ENCODE peak calls at places on chromosomes 11 and 22, in four cellular contexts. S is ovary, K is adrenal gland, H is lung. D is an unnamed sample. For H3K4me1 and H3K9me3, the result is how much of the 10 kb centered on the place peaks cover.

GRCh38 chr11:44979536-44980399 is 29.1 kb upstream of the TP53I11 start:
- DNase-seq in K (peak), S (no peak), H (peak), D (no peak)

GRCh38 chr11:124863137-124863825 is 2.0 kb upstream of the ROBO3 start:
- DNase-seq in S (peak), H (peak), K (peak), D (no peak)

GRCh38 chr11:111836766-111837165 is 34.6 kb downstream of the ALG9 start:
- DNase-seq in S (no peak), H (no peak), K (no peak), D (no peak)

GRCh38 chr11:88886796-88887195 is 179.0 kb downstream of the GRM5 start:
- DNase-seq in H (no peak), S (no peak), K (no peak), D (no peak)

GRCh38 chr11:72609045-72609444 is 65.2 kb downstream of the PDE2A start:
- DNase-seq in H (no peak), S (no peak), K (no peak), D (no peak)

GRCh38 chr11:105000797-105001196 is 22.2 kb downstream of the CASP5 start:
- DNase-seq in K (no peak), H (no peak), S (no peak), D (no peak)

GRCh38 chr22:20435436-20436308 is 2.0 kb downstream of the SCARF2 start:
- DNase-seq in S (peak), K (no peak), H (no peak), D (no peak)

GRCh38 chr11:65021003-65021402 is 6.2 kb upstream of the SNX15 start:
- DNase-seq in H (no peak), S (no peak), K (no peak), D (no peak)

GRCh38 chr11:26088391-26088790 is 243.5 kb upstream of the ANO3 start:
- DNase-seq in H (no peak), K (no peak), S (no peak), D (no peak)

GRCh38 chr11:97332271-97332670 is 942.5 kb downstream of the JRKL start:
- DNase-seq in K (no peak), H (no peak), S (no peak), D (no peak)

GRCh38 chr11:86592047-86592564 is 80.3 kb downstream of the ME3 start:
- DNase-seq in H (peak), S (no peak), K (no peak), D (no peak)

GRCh38 chr22:36156515-36157419 is 3.8 kb downstream of the APOL3 start:
- DNase-seq in H (peak), K (peak), S (peak), D (peak)

GRCh38 chr22:21951931-21952465 is 650 bp downstream of the PPM1F start:
- DNase-seq in H (no peak), S (peak), K (peak), D (peak)

GRCh38 chr11:46290598-46291309 is 13.3 kb downstream of the CREB3L1 start:
- DNase-seq in H (peak), K (peak), S (peak), D (no peak)

GRCh38 chr11:68839054-68839865 is 2.5 kb downstream of the CPT1A start:
- DNase-seq in K (peak), S (peak), H (peak), D (peak)

GRCh38 chr11:14451825-14452224 is 47.8 kb downstream of the COPB1 start:
- DNase-seq in K (no peak), H (no peak), S (no peak), D (no peak)

GRCh38 chr11:46521947-46522681 is 71.7 kb downstream of the AMBRA1 start:
- DNase-seq in H (no peak), K (no peak), S (no peak), D (no peak)

GRCh38 chr22:27045103-27045940 is 387.9 kb downstream of the MIAT start:
- DNase-seq in K (no peak), S (no peak), H (no peak), D (no peak)

GRCh38 chr11:15093432-15093831 is 20.0 kb downstream of the CALCB start:
- DNase-seq in K (no peak), H (no peak), S (no peak), D (no peak)

GRCh38 chr11:77636738-77637344 is 753 bp downstream of the CLNS1A start:
- DNase-seq in S (no peak), H (no peak), K (no peak), D (no peak)

GRCh38 chr11:82117339-82117738 is 616.3 kb downstream of the FAM181B start:
- DNase-seq in S (no peak), K (no peak), H (no peak), D (no peak)

GRCh38 chr11:115860246-115860645 is 356.0 kb upstream of the CADM1 start:
- DNase-seq in H (no peak), S (no peak), K (no peak), D (no peak)

GRCh38 chr11:57275582-57275981 is 38.5 kb upstream of the APLNR start:
- DNase-seq in S (no peak), H (no peak), K (peak), D (no peak)

GRCh38 chr11:67056640-67057409 is at the start of gene RHOD:
- DNase-seq in S (peak), K (no peak), H (peak), D (no peak)

GRCh38 chr11:132177106-132177505 is 806.7 kb downstream of the NTM start:
- DNase-seq in K (no peak), S (no peak), H (no peak), D (no peak)

GRCh38 chr11:28834877-28835276 is 726.7 kb downstream of the METTL15 start:
- DNase-seq in H (no peak), S (no peak), K (no peak), D (no peak)

GRCh38 chr22:26610983-26611382 is 6.8 kb downstream of the CRYBB1 start:
- DNase-seq in K (no peak), S (no peak), H (no peak), D (no peak)

GRCh38 chr11:103806130-103806900 is 230.1 kb upstream of the DDI1 start:
- DNase-seq in H (no peak), S (no peak), K (no peak), D (no peak)

GRCh38 chr11:120133216-120134105 is 4.5 kb downstream of the TRIM29 start:
- DNase-seq in K (no peak), S (peak), H (no peak), D (peak)

GRCh38 chr11:69560141-69560790 is 78.8 kb downstream of the LINC01488 start:
- DNase-seq in S (no peak), H (no peak), K (no peak), D (no peak)

GRCh38 chr11:17890333-17890732 is 122.5 kb downstream of the SERGEF start:
- DNase-seq in H (no peak), S (no peak), K (no peak), D (no peak)

GRCh38 chr22:39728236-39728860 is 157.8 kb downstream of the CACNA1I start:
- DNase-seq in S (no peak), K (no peak), H (no peak), D (no peak)

GRCh38 chr11:113796663-113797259 is 17.2 kb downstream of the CLDN25 start:
- DNase-seq in H (no peak), S (no peak), K (peak), D (no peak)

GRCh38 chr22:39422721-39423120 is 23.1 kb downstream of the TAB1 start:
- DNase-seq in K (no peak), H (no peak), S (no peak), D (no peak)

GRCh38 chr11:64229959-64230208 is 464 bp upstream of the DNAJC4 start:
- DNase-seq in K (no peak), S (no peak), H (no peak), D (no peak)

GRCh38 chr11:119207300-119207570 is 1.1 kb downstream of the CBL start:
- DNase-seq in H (no peak), S (no peak), K (no peak), D (no peak)

GRCh38 chr11:117814204-117814765 is 10.3 kb downstream of the FXYD2 start:
- DNase-seq in K (no peak), H (no peak), S (no peak), D (no peak)
- H3K4me1 ChIP-seq in K (under half), H (under half), S (under half), D (under half)

GRCh38 chr11:10550988-10551657 is 10.1 kb upstream of the RNF141 start:
- DNase-seq in S (no peak), H (no peak), K (no peak), D (no peak)
- H3K27ac ChIP-seq in S (no peak), H (no peak), K (no peak), D (no peak)

GRCh38 chr22:49184736-49185135 is 642.9 kb downstream of the BRD1 start:
- DNase-seq in S (no peak), K (no peak), H (no peak), D (no peak)
- H3K9me3 ChIP-seq in S (under half), K (under half), H (under half), D (under half)

GRCh38 chr22:50131894-50132293 is 38.6 kb upstream of the PANX2 start:
- DNase-seq in S (peak), H (no peak), K (no peak), D (no peak)
- H3K4me1 ChIP-seq in S (under half), H (under half), K (under half), D (under half)

DNA sequence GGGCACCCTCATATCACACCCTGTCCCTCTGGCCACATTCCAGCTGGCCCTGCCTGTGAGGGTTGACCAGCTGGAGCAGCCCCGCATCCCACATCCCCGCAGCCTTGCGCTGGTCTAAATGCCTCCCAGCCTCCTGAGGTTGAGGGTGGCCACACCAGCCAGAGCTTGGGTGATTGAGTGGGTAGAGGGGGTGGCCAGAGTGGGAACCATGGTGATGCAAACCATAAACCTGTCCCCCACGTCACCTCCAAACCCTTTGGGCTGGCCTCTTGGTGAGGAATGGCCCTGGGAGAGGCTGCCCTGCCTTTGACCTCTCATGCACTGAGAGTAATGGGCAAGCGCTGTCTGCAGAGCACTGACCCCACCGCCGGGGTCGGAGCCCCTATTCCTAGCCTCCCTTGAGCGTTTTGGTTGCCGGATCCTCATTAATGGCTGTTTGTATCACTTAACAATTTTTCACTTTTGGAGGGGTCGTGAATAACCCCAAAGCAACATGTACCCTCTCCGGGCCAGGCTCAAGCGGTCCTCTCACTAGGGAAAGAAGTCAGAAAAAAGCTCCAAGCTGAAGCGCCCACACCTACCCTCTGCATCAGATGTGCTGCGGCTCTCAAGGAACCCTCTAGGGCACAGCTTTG is 16.0 kb upstream of the KCNQ1OT1 start:
- DNase-seq in H (no peak), K (no peak), S (no peak), D (no peak)
- H3K27ac ChIP-seq in H (no peak), K (no peak), S (no peak), D (no peak)

GRCh38 chr22:48700566-48701295 is 1126.9 kb downstream of the BRD1 start:
- DNase-seq in K (no peak), H (no peak), S (no peak), D (no peak)
- H3K9me3 ChIP-seq in K (under half), H (under half), S (under half), D (under half)

DNA sequence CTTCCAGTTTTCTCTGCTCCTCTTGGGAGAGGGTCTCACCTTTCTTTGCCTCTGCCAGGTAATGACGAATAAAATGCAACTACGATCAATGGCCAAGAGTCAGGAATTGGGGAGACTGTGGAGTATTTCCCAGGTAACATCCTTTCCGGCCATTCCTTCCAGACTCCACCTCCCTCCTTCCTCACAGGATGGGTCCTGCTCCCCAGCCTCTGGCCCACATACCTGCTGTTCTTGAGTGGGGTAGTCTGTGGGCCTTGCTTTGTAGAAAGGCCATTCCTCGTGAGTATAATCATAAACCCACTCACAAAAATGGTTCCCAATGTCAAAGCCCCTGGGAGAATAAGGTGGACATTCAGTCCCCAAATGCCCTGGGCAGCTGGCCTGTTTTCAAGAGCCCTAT is 1.5 kb upstream of the CPT1B start:
- DNase-seq in S (no peak), K (no peak), H (no peak), D (no peak)
- H3K4me1 ChIP-seq in S (under half), K (under half), H (under half), D (under half)

GRCh38 chr11:20031155-20032001 is 128.9 kb downstream of the DBX1 start:
- DNase-seq in K (no peak), H (no peak), S (no peak), D (no peak)
- H3K27ac ChIP-seq in K (no peak), H (peak), S (no peak), D (no peak)